ENCODE peak calls at places on chromosomes 3 and 15, in nine cellular contexts. P is occipital lobe; Q is effector CD4-positive, alpha-beta T cell; T is stimulated activated CD4-positive, alpha-beta T cell treated with anti-CD3 and anti-CD28 coated beads, Interleukin-1b, Interleukin-23, amount 100 ng/mL, for 24 hours; X is KG1; I is GM03348; V is posterior vena cava; R is foreskin melanocyte; N is NCI-H1105. J is an unnamed sample.

GRCh38 chr3:114272271-114272670 is 21.6 kb upstream of the TIGIT start:
- DNase-seq in Q (no peak), V (no peak), N (no peak), P (no peak), R (no peak), I (no peak), T (no peak), X (no peak), J (no peak)

GRCh38 chr3:24042879-24043567 is 97.9 kb downstream of the NR1D2 start:
- DNase-seq in P (no peak), T (no peak), V (no peak), Q (no peak), N (no peak), I (no peak), R (no peak), X (no peak), J (no peak)

GRCh38 chr15:60130811-60131210 is 126.7 kb downstream of the FOXB1 start:
- DNase-seq in P (no peak), I (no peak), X (no peak), N (no peak), Q (no peak), T (no peak), R (no peak), V (no peak), J (no peak)

GRCh38 chr3:147655236-147655635 is 246.1 kb downstream of the ZIC1 start:
- DNase-seq in P (no peak), T (no peak), Q (no peak), V (no peak), R (no peak), N (no peak), I (peak), X (no peak), J (no peak)

GRCh38 chr3:66656608-66657007 is 155.8 kb upstream of the LRIG1 start:
- DNase-seq in I (no peak), X (no peak), T (no peak), N (no peak), V (no peak), R (no peak), Q (no peak), P (no peak), J (peak)

GRCh38 chr15:44812029-44812517 is 75.7 kb downstream of the TRIM69 start:
- DNase-seq in T (no peak), N (peak), X (no peak), Q (no peak), P (no peak), R (no peak), V (no peak), I (no peak), J (peak)

GRCh38 chr15:67501177-67501835 is 19.6 kb upstream of the C15orf61 start:
- DNase-seq in N (peak), Q (no peak), T (no peak), X (no peak), P (no peak), R (no peak), I (peak), V (no peak), J (no peak)

GRCh38 chr15:65841121-65841930 is 28.0 kb upstream of the RAB11A start:
- DNase-seq in I (no peak), V (no peak), T (no peak), N (no peak), R (no peak), P (peak), X (no peak), Q (no peak), J (no peak)

GRCh38 chr15:85097706-85098105 is 116.0 kb downstream of the PDE8A start:
- DNase-seq in N (no peak), X (no peak), Q (no peak), V (no peak), T (no peak), R (no peak), P (no peak), I (no peak), J (no peak)

GRCh38 chr3:111895079-111895478 is 36.0 kb downstream of the PHLDB2 start:
- DNase-seq in Q (no peak), V (no peak), R (peak), I (peak), X (no peak), N (peak), T (no peak), P (no peak), J (peak)

GRCh38 chr3:172836390-172836997 is 86.0 kb downstream of the ECT2 start:
- DNase-seq in I (peak), T (no peak), V (no peak), P (no peak), N (peak), R (peak), Q (no peak), X (peak), J (peak)

GRCh38 chr3:187041362-187042061 is 97.8 kb downstream of the RPL39L start:
- DNase-seq in N (no peak), I (no peak), X (no peak), P (no peak), V (no peak), R (no peak), Q (peak), T (no peak), J (no peak)

GRCh38 chr3:18126772-18127171 is 298.4 kb downstream of the SATB1 start:
- DNase-seq in T (no peak), Q (no peak), N (no peak), R (no peak), X (no peak), I (no peak), P (no peak), V (no peak), J (no peak)

GRCh38 chr15:73800662-73801345 is 47.7 kb upstream of the INSYN1 start:
- DNase-seq in N (no peak), X (no peak), T (no peak), V (no peak), I (peak), Q (no peak), R (no peak), P (peak), J (no peak)

GRCh38 chr3:78507196-78507984 is 1260.4 kb downstream of the ROBO1 start:
- DNase-seq in P (no peak), V (no peak), R (no peak), Q (no peak), I (no peak), N (no peak), X (no peak), T (no peak), J (no peak)

GRCh38 chr3:182969853-182970252 is 10.5 kb downstream of the DCUN1D1 start:
- DNase-seq in R (no peak), Q (no peak), P (no peak), X (no peak), N (no peak), T (no peak), V (no peak), I (no peak), J (no peak)

GRCh38 chr3:162437480-162437879 is 940.9 kb downstream of the OTOL1 start:
- DNase-seq in X (no peak), T (no peak), R (no peak), N (no peak), Q (no peak), V (no peak), I (no peak), P (no peak), J (no peak)

GRCh38 chr3:100114413-100115030 is at the start of gene FILIP1L:
- DNase-seq in V (no peak), T (no peak), P (no peak), R (no peak), I (no peak), X (no peak), Q (no peak), N (no peak), J (no peak)

J was measured in NCI-H1092.